ENCODE peak calls at places on chromosomes 11 and 22, in five cellular contexts. One of them, this sample, is unnamed.

GRCh38 chr22:22907551-22908494 is 20.2 kb downstream of the IGLL5 start:
- DNase-seq in HepG2: no peak
- DNase-seq in HCT116: no peak
- DNase-seq in GM12878: no peak
- DNase-seq in SK-N-SH: no peak
- DNase-seq in this sample: no peak

GRCh38 chr11:1757861-1758610 is 5.7 kb downstream of the CTSD start:
- DNase-seq in HCT116: no peak
- DNase-seq in SK-N-SH: no peak
- DNase-seq in GM12878: no peak
- DNase-seq in HepG2: no peak
- DNase-seq in this sample: no peak

GRCh38 chr11:36214484-36214883 is 74.7 kb downstream of the COMMD9 start:
- DNase-seq in GM12878: no peak
- DNase-seq in SK-N-SH: no peak
- DNase-seq in HCT116: no peak
- DNase-seq in HepG2: no peak
- DNase-seq in this sample: no peak

GRCh38 chr22:45597460-45598192 is 74.0 kb upstream of the ATXN10 start:
- DNase-seq in GM12878: no peak
- DNase-seq in HepG2: peak; percentile 86
- DNase-seq in HCT116: no peak
- DNase-seq in SK-N-SH: peak; percentile 60
- DNase-seq in this sample: no peak

GRCh38 chr22:29480512-29481264 is 670 bp downstream of the NEFH start:
- DNase-seq in GM12878: peak; percentile 11
- DNase-seq in HCT116: no peak
- DNase-seq in SK-N-SH: peak; percentile 96
- DNase-seq in HepG2: no peak
- DNase-seq in this sample: peak; percentile 41

GRCh38 chr11:129849447-129850130 is 33.9 kb downstream of the TMEM45B start:
- DNase-seq in HepG2: no peak
- DNase-seq in HCT116: no peak
- DNase-seq in SK-N-SH: no peak
- DNase-seq in GM12878: no peak
- DNase-seq in this sample: no peak

GRCh38 chr22:42080287-42080686 is 787 bp downstream of the SMDT1 start:
- DNase-seq in HCT116: no peak
- DNase-seq in HepG2: no peak
- DNase-seq in GM12878: no peak
- DNase-seq in SK-N-SH: peak; percentile 44
- DNase-seq in this sample: peak; percentile 68

GRCh38 chr11:124717786-124718634 is 21.7 kb upstream of the NRGN start:
- DNase-seq in HCT116: no peak
- DNase-seq in HepG2: peak; percentile 6
- DNase-seq in GM12878: no peak
- DNase-seq in SK-N-SH: peak; percentile 79
- DNase-seq in this sample: peak; percentile 78

GRCh38 chr22:17951315-17951714 is 73.0 kb downstream of the MICAL3 start:
- DNase-seq in HCT116: no peak
- DNase-seq in GM12878: no peak
- DNase-seq in HepG2: peak; percentile 50
- DNase-seq in SK-N-SH: no peak
- DNase-seq in this sample: peak; percentile 54

GRCh38 chr11:124763156-124763947 is 1.3 kb upstream of the ESAM start:
- DNase-seq in SK-N-SH: peak; percentile 81
- DNase-seq in HCT116: peak; percentile 61
- DNase-seq in GM12878: no peak
- DNase-seq in HepG2: peak; percentile 72
- DNase-seq in this sample: peak; percentile 92

GRCh38 chr11:58675344-58676155 is 53.1 kb downstream of the CNTF start:
- DNase-seq in SK-N-SH: peak; percentile 65
- DNase-seq in HCT116: peak; percentile 51
- DNase-seq in HepG2: peak; percentile 32
- DNase-seq in GM12878: no peak
- DNase-seq in this sample: peak; percentile 49

GRCh38 chr22:49488943-49489342 is 338.7 kb downstream of the BRD1 start:
- DNase-seq in SK-N-SH: no peak
- DNase-seq in GM12878: no peak
- DNase-seq in HepG2: no peak
- DNase-seq in HCT116: no peak
- DNase-seq in this sample: no peak

GRCh38 chr11:17600316-17601205 is 53.5 kb downstream of the OTOG start:
- DNase-seq in SK-N-SH: no peak
- DNase-seq in GM12878: no peak
- DNase-seq in HepG2: no peak
- DNase-seq in HCT116: no peak
- DNase-seq in this sample: no peak

GRCh38 chr11:59283825-59284772 is 71.4 kb upstream of the MPEG1 start:
- DNase-seq in HCT116: peak; percentile 29
- DNase-seq in GM12878: peak; percentile 71
- DNase-seq in HepG2: peak; percentile 40
- DNase-seq in SK-N-SH: no peak
- DNase-seq in this sample: peak; percentile 38

GRCh38 chr11:198236-198806 is 5.4 kb downstream of the SCGB1C1 start:
- DNase-seq in SK-N-SH: no peak
- DNase-seq in HepG2: no peak
- DNase-seq in GM12878: no peak
- DNase-seq in HCT116: no peak
- DNase-seq in this sample: no peak

GRCh38 chr11:80103149-80103859 is 662.5 kb upstream of the TENM4 start:
- DNase-seq in GM12878: no peak
- DNase-seq in HCT116: no peak
- DNase-seq in SK-N-SH: no peak
- DNase-seq in HepG2: peak; percentile 15
- DNase-seq in this sample: no peak

GRCh38 chr11:33160147-33160546 is 1.1 kb downstream of the CSTF3 start:
- DNase-seq in HCT116: no peak
- DNase-seq in GM12878: no peak
- DNase-seq in HepG2: peak; percentile 26
- DNase-seq in SK-N-SH: peak; percentile 32
- DNase-seq in this sample: peak; percentile 62

GRCh38 chr11:120633630-120634374 is 122.3 kb downstream of the GRIK4 start:
- DNase-seq in GM12878: no peak
- DNase-seq in SK-N-SH: peak; percentile 65
- DNase-seq in HepG2: no peak
- DNase-seq in HCT116: no peak
- DNase-seq in this sample: no peak

GRCh38 chr22:39431821-39432251 is 25.0 kb upstream of the MGAT3 start:
- DNase-seq in GM12878: no peak
- DNase-seq in HCT116: no peak
- DNase-seq in HepG2: no peak
- DNase-seq in SK-N-SH: no peak
- DNase-seq in this sample: peak; percentile 83

GRCh38 chr22:21629262-21630149 is at the start of gene YDJC:
- DNase-seq in HepG2: peak; percentile 90
- DNase-seq in HCT116: peak; percentile 87
- DNase-seq in GM12878: peak; percentile 73
- DNase-seq in SK-N-SH: peak; percentile 99
- DNase-seq in this sample: peak; percentile 92

GRCh38 chr11:103887001-103887680 is 149.3 kb upstream of the DDI1 start:
- DNase-seq in HCT116: no peak
- DNase-seq in HepG2: no peak
- DNase-seq in GM12878: no peak
- DNase-seq in SK-N-SH: no peak
- DNase-seq in this sample: no peak

GRCh38 chr22:44031111-44031963 is 7.2 kb downstream of the PARVB start:
- DNase-seq in HepG2: no peak
- DNase-seq in GM12878: no peak
- DNase-seq in SK-N-SH: no peak
- DNase-seq in HCT116: no peak
- DNase-seq in this sample: peak; percentile 87

GRCh38 chr11:111001986-111002616 is 243.4 kb upstream of the POU2AF2 start:
- DNase-seq in GM12878: no peak
- DNase-seq in HepG2: no peak
- DNase-seq in SK-N-SH: no peak
- DNase-seq in HCT116: no peak
- DNase-seq in this sample: peak; percentile 7

GRCh38 chr11:79932612-79933011 is 491.8 kb upstream of the TENM4 start:
- DNase-seq in HCT116: no peak
- DNase-seq in SK-N-SH: no peak
- DNase-seq in GM12878: no peak
- DNase-seq in HepG2: no peak
- DNase-seq in this sample: no peak

GRCh38 chr11:109583996-109584395 is 162.0 kb downstream of the C11orf87 start:
- DNase-seq in HepG2: no peak
- DNase-seq in HCT116: no peak
- DNase-seq in GM12878: no peak
- DNase-seq in SK-N-SH: no peak
- DNase-seq in this sample: no peak

GRCh38 chr11:116853461-116854073 is 16.1 kb upstream of the APOA1 start:
- DNase-seq in SK-N-SH: no peak
- DNase-seq in HCT116: peak; percentile 34
- DNase-seq in GM12878: peak; percentile 90
- DNase-seq in HepG2: no peak
- DNase-seq in this sample: peak; percentile 79

GRCh38 chr11:64759722-64760719 is at the start of gene PYGM:
- DNase-seq in HCT116: no peak
- DNase-seq in HepG2: no peak
- DNase-seq in SK-N-SH: peak; percentile 60
- DNase-seq in GM12878: no peak
- DNase-seq in this sample: no peak

GRCh38 chr11:26946209-26946828 is 47.6 kb upstream of the FIBIN start:
- DNase-seq in HepG2: no peak
- DNase-seq in HCT116: no peak
- DNase-seq in SK-N-SH: no peak
- DNase-seq in GM12878: no peak
- DNase-seq in this sample: no peak

DNA sequence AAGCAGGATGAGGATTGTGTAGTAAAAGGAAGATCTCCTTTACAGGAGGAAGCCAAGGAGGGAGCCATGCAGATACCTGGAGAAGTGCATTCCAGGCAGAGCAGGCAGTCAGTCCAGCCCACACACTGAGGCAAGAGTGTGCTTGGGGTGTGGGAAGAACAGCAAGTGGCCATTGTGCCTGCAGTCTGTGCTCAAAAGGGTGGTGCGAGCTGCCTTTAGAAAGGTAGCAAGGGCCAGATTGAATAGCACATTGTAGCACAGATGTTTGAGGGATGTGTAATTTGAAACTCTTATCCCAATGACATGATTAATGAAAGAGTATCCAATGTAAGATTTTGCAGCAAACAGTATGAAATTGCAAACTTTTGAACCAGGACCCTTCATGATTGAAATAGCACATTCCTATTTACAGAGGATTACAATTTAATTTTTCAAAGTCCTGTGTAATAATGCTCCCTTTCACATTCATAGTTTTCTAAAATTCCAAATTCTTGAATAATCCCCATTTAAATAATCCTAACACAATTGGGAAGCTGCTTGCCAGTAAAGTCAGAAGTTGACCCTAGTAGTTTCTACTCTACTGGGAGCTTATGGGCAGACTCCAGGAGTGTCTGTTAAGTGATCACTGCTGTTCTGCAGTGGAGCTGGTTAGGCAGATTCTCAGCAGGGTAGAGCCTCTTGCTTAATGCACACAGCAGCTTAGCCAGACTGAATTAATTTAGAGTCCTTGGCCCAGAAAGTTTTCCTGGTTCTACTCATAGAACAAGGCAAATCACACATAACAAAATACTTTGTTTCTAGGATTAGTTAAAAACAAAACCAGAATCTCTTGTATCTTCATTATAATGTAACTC is 78.1 kb downstream of the CYB5R2 start:
- DNase-seq in SK-N-SH: no peak
- DNase-seq in HepG2: no peak
- DNase-seq in GM12878: no peak
- DNase-seq in HCT116: no peak
- DNase-seq in this sample: no peak
- TF ChIP-seq MAX in SK-N-SH: no peak
- TF ChIP-seq MAX in HepG2: no peak
- TF ChIP-seq MAX in GM12878: no peak
- TF ChIP-seq MAX in HCT116: no peak
- TF ChIP-seq MAX in this sample: no peak

GRCh38 chr22:28172948-28173360 is 253.9 kb upstream of the PITPNB start:
- DNase-seq in HepG2: no peak
- DNase-seq in GM12878: no peak
- DNase-seq in SK-N-SH: peak; percentile 50
- DNase-seq in HCT116: no peak
- DNase-seq in this sample: peak; percentile 32
- H3K79me2 ChIP-seq in HepG2: no peaks in the 10 kb centered on the region
- H3K79me2 ChIP-seq in GM12878: no peaks in the 10 kb centered on the region
- H3K79me2 ChIP-seq in SK-N-SH: no peaks in the 10 kb centered on the region
- H3K79me2 ChIP-seq in HCT116: no peaks in the 10 kb centered on the region
- H3K79me2 ChIP-seq in this sample: no peaks in the 10 kb centered on the region

DNA sequence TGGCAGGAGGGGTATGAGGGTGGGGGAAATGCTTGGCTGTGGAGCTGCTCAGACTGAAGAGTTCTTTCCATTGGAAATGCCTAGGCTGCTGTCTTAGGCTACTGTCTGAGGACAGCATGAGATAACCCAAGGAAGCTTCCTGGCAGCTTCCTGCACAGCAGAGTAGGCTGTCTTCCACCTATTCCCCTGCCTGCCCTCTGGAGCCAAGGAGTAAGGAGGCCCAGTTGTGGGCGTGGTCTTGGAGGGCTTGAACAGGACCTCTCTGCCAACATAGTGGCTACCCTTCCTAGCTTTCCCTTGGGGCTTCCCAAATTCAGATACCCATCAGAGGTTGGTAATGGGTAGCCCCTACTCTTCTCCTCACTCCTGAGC is 25.9 kb downstream of the PHLDB1 start:
- DNase-seq in GM12878: no peak
- DNase-seq in HCT116: no peak
- DNase-seq in HepG2: no peak
- DNase-seq in SK-N-SH: no peak
- DNase-seq in this sample: no peak
- TF ChIP-seq MAX in GM12878: no peak
- TF ChIP-seq MAX in HCT116: no peak
- TF ChIP-seq MAX in HepG2: no peak
- TF ChIP-seq MAX in SK-N-SH: no peak
- TF ChIP-seq MAX in this sample: no peak

DNA sequence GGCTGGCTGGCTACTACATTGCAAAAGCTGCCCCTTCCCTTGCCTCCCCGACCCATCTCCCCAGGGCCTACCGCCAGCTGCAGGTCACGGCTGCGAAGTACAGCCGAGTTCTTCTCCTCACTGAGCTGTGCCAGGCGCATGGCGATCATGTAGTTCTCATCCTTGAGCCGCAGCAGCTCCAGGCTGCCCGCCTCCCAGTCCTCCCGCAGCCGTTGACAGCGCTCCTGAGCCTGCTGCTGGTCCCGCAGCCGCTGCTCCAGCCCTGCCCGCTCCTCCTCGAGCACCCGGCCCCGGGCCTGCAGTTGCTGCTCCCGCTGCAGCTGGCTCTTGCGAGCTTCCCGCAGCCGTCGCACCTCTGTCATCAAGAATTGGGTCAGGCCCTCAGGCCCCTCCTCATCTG is 3.3 kb downstream of the CARD10 start:
- DNase-seq in HCT116: no peak
- DNase-seq in GM12878: no peak
- DNase-seq in SK-N-SH: no peak
- DNase-seq in HepG2: no peak
- DNase-seq in this sample: no peak
- H3K79me2 ChIP-seq in HCT116: peaks cover 41% of the 10 kb centered on the region
- H3K79me2 ChIP-seq in GM12878: no peaks in the 10 kb centered on the region
- H3K79me2 ChIP-seq in SK-N-SH: peaks cover 13% of the 10 kb centered on the region
- H3K79me2 ChIP-seq in HepG2: peaks cover 55% of the 10 kb centered on the region
- H3K79me2 ChIP-seq in this sample: peaks cover 31% of the 10 kb centered on the region